ENCODE peak calls at places on chromosomes 6 and 20, in nine cellular contexts. V is lung microvascular endothelial cell, F is posterior cingulate gyrus, Q is adrenal gland, O is transverse colon, X is NB4, T is heart left ventricle, N is HT1080, U is NCI-H1092 treated with DMSO at 0.1 percent for 48 hours. M is an unnamed sample.

GRCh38 chr6:56909115-56909907 is 45.6 kb upstream of the BEND6 start:
- DNase-seq in V (no peak), F (no peak), Q (no peak), O (no peak), X (no peak), T (no peak), N (peak), U (no peak), M (peak)

GRCh38 chr20:25863536-25864325 is 167.1 kb upstream of the ZNF337 start:
- DNase-seq in V (no peak), F (no peak), Q (no peak), O (no peak), X (no peak), T (no peak), N (no peak), U (no peak), M (peak)

GRCh38 chr6:64694356-64694755 is 1012.7 kb downstream of the EYS start:
- DNase-seq in V (no peak), F (no peak), Q (no peak), O (no peak), X (no peak), T (no peak), N (peak), U (no peak), M (no peak)

GRCh38 chr6:143877584-143878271 is 13.5 kb downstream of the ZC2HC1B start:
- DNase-seq in V (no peak), F (no peak), Q (no peak), O (no peak), X (no peak), T (no peak), N (no peak), U (no peak), M (peak)

GRCh38 chr20:57676517-57677322 is 33.1 kb downstream of the PMEPA1 start:
- DNase-seq in V (no peak), F (no peak), Q (no peak), O (peak), X (no peak), T (no peak), N (no peak), U (peak), M (no peak)

GRCh38 chr20:31712564-31713311 is 9.9 kb downstream of the BCL2L1 start:
- DNase-seq in V (peak), F (no peak), Q (peak), O (peak), X (no peak), T (peak), N (peak), U (no peak), M (peak)

GRCh38 chr6:72952808-72953630 is 272.3 kb downstream of the KHDC1L start:
- DNase-seq in V (peak), F (no peak), Q (no peak), O (no peak), X (no peak), T (no peak), N (peak), U (no peak), M (peak)

GRCh38 chr6:32047855-32048766 is 9.9 kb downstream of the CYP21A2 start:
- DNase-seq in V (peak), F (no peak), Q (peak), O (peak), X (peak), T (peak), N (peak), U (peak), M (peak)

GRCh38 chr6:29146154-29146553 is 24.6 kb upstream of the OR2J2 start:
- DNase-seq in V (no peak), F (no peak), Q (no peak), O (no peak), X (no peak), T (no peak), N (peak), U (no peak), M (peak)

GRCh38 chr6:15516378-15516777 is 146.4 kb downstream of the DTNBP1 start:
- DNase-seq in V (no peak), F (no peak), Q (no peak), O (no peak), X (no peak), T (no peak), N (no peak), U (no peak), M (no peak)

GRCh38 chr20:14861028-14861699 is 523.8 kb upstream of the FLRT3 start:
- DNase-seq in V (no peak), F (no peak), Q (no peak), O (no peak), X (no peak), T (no peak), N (no peak), U (peak), M (no peak)

GRCh38 chr6:146183831-146184230 is 155.0 kb downstream of the GRM1 start:
- DNase-seq in V (no peak), F (no peak), Q (no peak), O (no peak), X (no peak), T (no peak), N (no peak), U (no peak), M (no peak)

GRCh38 chr20:57658447-57659130 is 38.4 kb upstream of the ZBP1 start:
- DNase-seq in V (no peak), F (peak), Q (peak), O (peak), X (no peak), T (peak), N (no peak), U (no peak), M (no peak)

GRCh38 chr20:37242503-37242902 is 19.1 kb downstream of the GHRH start:
- DNase-seq in V (no peak), F (no peak), Q (no peak), O (no peak), X (no peak), T (no peak), N (no peak), U (no peak), M (no peak)

GRCh38 chr6:25359891-25360290 is 80.7 kb downstream of the CARMIL1 start:
- DNase-seq in V (no peak), F (no peak), Q (no peak), O (peak), X (no peak), T (no peak), N (peak), U (no peak), M (no peak)

GRCh38 chr6:104704191-104704590 is 155.5 kb downstream of the HACE1 start:
- DNase-seq in V (peak), F (no peak), Q (no peak), O (no peak), X (no peak), T (no peak), N (no peak), U (no peak), M (no peak)

GRCh38 chr6:18551228-18551627 is 164.1 kb downstream of the RNF144B start:
- DNase-seq in V (peak), F (no peak), Q (no peak), O (no peak), X (no peak), T (no peak), N (peak), U (no peak), M (peak)

GRCh38 chr20:61300741-61301140 is 48.7 kb downstream of the CDH4 start:
- DNase-seq in V (no peak), F (no peak), Q (no peak), O (no peak), X (no peak), T (no peak), N (no peak), U (no peak), M (no peak)

GRCh38 chr6:87772597-87773530 is 70.8 kb upstream of the AKIRIN2 start:
- DNase-seq in V (no peak), F (no peak), Q (peak), O (no peak), X (no peak), T (no peak), N (no peak), U (no peak), M (no peak)

GRCh38 chr6:168089186-168090063 is 10.4 kb upstream of the FRMD1 start:
- DNase-seq in V (no peak), F (no peak), Q (no peak), O (no peak), X (peak), T (no peak), N (no peak), U (peak), M (no peak)

GRCh38 chr20:25188218-25188617 is 7.3 kb upstream of the ENTPD6 start:
- DNase-seq in V (no peak), F (no peak), Q (no peak), O (no peak), X (no peak), T (no peak), N (no peak), U (no peak), M (no peak)

M was measured in bronchial epithelial cell.